ENCODE peak calls at places on chromosomes 12 and 14, in six cellular contexts. C is sigmoid colon, R is A549, B is body of pancreas, Z is heart left ventricle, Q is suprapubic skin. L is an unnamed sample.

GRCh38 chr14:100445436-100446088 is 122.4 kb downstream of the SLC25A47 start:
- DNase-seq in C (no peak), R (no peak), B (no peak), Z (no peak), Q (no peak), L (no peak)

GRCh38 chr12:64757778-64758177 is 1.4 kb downstream of the GNS start:
- DNase-seq in C (no peak), R (no peak), B (no peak), Z (no peak), Q (no peak), L (no peak)

GRCh38 chr12:111314949-111315539 is 53.9 kb downstream of the PHETA1 start:
- DNase-seq in C (no peak), R (no peak), B (no peak), Z (no peak), Q (no peak), L (no peak)

GRCh38 chr12:51531982-51532497 is 59.0 kb upstream of the SCN8A start:
- DNase-seq in C (peak), R (peak), B (peak), Z (peak), Q (peak), L (peak)

GRCh38 chr12:112167728-112168525 is 42.6 kb downstream of the TRAFD1 start:
- DNase-seq in C (peak), R (no peak), B (no peak), Z (no peak), Q (no peak), L (no peak)

GRCh38 chr14:106506901-106507305 is 980.5 kb downstream of the TMEM121 start:
- DNase-seq in C (no peak), R (no peak), B (no peak), Z (no peak), Q (no peak), L (no peak)

GRCh38 chr12:70535896-70536374 is 101.3 kb downstream of the PTPRB start:
- DNase-seq in C (peak), R (no peak), B (no peak), Z (no peak), Q (no peak), L (no peak)

GRCh38 chr14:24135834-24136683 is at the start of gene PSME1:
- DNase-seq in C (peak), R (peak), B (peak), Z (peak), Q (peak), L (peak)

GRCh38 chr12:6465467-6466183 is 4.9 kb downstream of the VAMP1 start:
- DNase-seq in C (no peak), R (peak), B (peak), Z (no peak), Q (no peak), L (peak)

GRCh38 chr12:117881517-117881916 is 87.3 kb downstream of the KSR2 start:
- DNase-seq in C (no peak), R (no peak), B (no peak), Z (no peak), Q (no peak), L (no peak)

DNA sequence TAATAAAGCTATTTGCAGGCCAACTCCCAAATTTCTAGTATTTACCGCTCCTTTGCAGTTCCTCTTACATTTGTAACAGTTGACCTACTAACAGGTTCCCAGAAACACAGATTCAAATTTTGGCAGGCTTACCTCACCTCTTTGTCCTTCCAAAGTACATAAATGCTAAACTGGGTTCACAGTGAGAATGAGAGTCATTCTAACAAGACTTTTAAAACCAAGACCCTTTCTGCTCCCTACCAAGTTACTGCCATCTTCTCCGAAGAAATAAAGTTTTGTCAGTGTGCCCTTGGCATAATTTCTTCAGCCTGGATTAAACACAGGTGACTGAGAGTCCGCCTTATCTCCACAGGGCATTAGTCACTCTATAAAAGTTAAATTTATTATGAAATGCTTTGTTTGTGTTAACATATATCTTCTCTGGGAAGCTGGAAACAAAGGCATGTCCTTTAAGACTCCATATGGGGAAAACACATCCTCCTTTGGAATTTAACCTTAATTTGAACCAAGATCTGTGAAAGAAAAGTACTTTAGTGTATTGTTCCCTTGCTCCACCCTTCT is 28.2 kb downstream of the FOXA1 start:
- DNase-seq in C (no peak), R (peak), B (no peak), Z (no peak), Q (no peak), L (no peak)
- TF ChIP-seq POLR2A in C (no peak), R (no peak), B (no peak), Z (no peak), Q (no peak), L (no peak)

DNA sequence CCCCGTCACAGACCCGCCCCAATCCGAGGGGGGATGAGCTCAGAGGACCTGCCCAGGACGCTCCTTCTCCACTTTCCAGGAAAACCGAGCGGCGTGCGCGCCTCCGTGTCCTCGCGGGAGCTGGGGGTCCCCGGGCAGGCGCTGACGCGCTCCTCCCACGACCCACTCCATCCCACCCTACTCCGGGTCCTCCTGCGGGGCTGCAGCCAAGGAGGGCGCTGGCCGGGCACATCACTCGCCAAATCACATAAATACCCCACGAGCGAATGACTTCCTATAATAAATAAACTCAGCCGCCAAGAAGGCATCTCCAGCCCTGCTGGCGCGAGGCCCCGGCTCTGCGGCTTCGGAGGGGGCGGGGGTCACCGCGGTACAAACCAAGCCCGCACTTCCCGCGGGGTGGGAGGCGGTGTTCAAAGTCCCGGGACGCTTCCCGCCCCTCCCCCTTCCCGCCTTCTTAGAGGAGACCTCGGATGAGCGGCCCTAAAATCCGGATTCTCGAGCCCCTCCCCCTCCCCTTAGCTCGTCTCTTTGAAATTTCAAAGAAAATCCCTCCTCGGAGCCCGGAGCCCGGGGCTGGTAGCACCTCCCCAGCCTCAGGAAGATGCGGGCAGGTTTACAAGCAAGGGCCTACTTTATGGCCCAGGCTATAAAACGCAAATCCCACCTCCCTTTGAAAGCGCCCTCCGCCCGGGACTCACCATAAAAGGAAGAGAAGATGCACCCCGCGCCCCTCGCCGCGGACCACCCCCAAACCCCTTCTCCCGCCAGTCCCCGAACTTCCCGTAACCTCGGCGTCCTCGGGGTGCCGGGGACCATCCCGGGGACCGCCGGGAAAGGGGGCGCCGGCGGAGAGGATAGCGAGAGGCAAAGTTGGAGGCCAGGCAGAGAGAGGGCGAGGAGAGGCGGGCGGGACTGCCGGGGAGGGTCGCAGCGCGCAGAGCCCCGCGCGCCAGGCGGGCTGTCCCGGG is 718 bp upstream of the FZD10 start:
- DNase-seq in C (no peak), R (no peak), B (peak), Z (no peak), Q (no peak), L (no peak)
- H3K4me3 ChIP-seq in C (peak), R (no peak), B (no peak), Z (peak), Q (peak), L (no peak)

DNA sequence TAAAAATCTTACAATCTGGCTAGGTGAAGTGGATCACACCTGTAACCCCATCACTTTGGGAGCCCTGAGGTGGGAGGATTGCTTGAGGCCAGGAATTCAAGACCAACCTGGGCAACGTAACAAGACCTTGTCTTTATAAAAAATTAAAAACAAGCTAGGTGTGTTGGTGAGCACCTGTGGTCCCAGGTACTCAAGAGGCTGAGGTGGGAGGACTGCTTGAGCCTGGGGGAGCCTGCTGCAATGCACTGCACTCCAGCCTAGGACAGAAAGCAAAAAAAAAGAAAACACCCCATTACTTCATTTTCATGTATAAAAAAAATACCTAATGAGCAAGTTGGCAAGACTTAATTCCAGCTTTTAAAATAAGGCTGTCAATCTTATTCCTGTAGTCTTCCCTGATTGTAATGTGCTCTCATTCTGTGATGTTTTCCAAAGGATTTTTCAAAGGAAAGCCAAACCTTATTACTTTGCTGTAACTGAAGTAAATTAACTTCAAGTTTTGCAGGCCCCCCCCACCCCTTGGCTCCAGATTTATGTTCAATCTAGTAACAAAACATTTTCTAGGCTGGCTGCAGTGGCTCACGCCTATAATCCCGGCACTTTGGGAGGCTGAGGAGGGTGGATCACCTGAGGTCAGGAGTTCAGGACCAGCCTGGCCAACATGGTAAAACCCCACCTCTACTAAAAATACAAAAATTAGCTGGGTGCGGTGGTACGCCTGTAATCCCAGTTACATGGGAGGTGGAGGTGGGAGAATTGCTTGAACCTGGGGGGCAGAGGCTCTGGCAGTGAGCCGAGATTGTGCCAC is 3.3 kb upstream of the ZCCHC8 start:
- DNase-seq in C (no peak), R (no peak), B (no peak), Z (no peak), Q (no peak), L (no peak)
- TF ChIP-seq POLR2A in C (no peak), R (no peak), B (no peak), Z (no peak), Q (no peak), L (no peak)

GRCh38 chr14:90398841-90399540 is 2.2 kb downstream of the CALM1 start:
- DNase-seq in C (no peak), R (no peak), B (no peak), Z (no peak), Q (no peak), L (no peak)
- H3K4me3 ChIP-seq in C (peak), R (peak), B (peak), Z (peak), Q (peak), L (no peak)

GRCh38 chr12:95663525-95663924 is 112.2 kb upstream of the USP44 start:
- DNase-seq in C (no peak), R (no peak), B (no peak), Z (no peak), Q (no peak), L (no peak)
- TF ChIP-seq POLR2A in C (no peak), R (no peak), B (no peak), Z (no peak), Q (no peak), L (no peak)

DNA sequence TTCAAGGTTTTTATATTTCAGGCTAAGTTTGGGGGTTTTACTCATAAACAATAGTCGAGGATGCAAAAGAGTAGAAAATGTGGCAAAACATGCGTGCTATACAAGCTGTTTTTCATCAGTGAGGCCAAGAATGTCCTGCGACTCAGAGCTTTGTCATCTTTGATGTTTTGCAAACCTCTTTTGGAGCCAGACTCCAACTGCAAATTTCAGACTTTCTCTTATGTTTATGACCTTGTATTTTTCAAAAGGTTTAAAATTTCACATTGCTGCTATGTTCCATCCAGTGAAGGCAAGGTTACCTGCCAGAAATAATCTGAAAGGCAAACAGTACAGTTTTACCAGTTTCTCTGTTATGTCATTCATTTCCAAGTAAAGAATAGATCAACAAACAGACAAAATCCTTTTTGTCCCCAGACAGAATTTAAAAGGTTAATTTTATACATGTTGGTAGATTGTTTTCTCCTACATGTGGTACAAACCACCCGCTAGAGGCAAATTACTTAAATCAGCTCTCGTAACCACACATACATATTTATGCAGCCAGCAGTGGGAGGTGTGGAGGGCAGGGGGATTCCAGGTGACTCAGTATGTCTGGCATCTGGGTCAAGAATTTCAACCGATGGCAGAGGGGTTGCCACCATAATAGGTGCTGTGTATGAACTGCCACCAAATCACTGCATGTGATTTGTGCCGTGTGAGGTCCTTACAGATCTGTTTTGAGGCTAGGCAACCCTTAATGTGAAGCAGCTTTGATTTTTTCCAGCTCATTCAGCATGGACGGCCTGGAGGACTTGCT is 119.8 kb upstream of the CPM start:
- DNase-seq in C (no peak), R (peak), B (peak), Z (no peak), Q (no peak), L (peak)
- H3K4me3 ChIP-seq in C (no peak), R (no peak), B (no peak), Z (no peak), Q (no peak), L (no peak)

GRCh38 chr12:54372113-54372806 is 8.0 kb upstream of the GPR84 start:
- DNase-seq in C (no peak), R (no peak), B (no peak), Z (peak), Q (no peak), L (no peak)
- TF ChIP-seq POLR2A in C (no peak), R (no peak), B (no peak), Z (no peak), Q (no peak), L (no peak)

GRCh38 chr12:57547366-57548315 is 649 bp upstream of the DCTN2 start:
- DNase-seq in C (no peak), R (no peak), B (no peak), Z (no peak), Q (no peak), L (no peak)
- H3K4me3 ChIP-seq in C (peak), R (peak), B (no peak), Z (no peak), Q (peak), L (peak)

GRCh38 chr14:65230287-65230728 is 128.0 kb upstream of the MAX start:
- DNase-seq in C (peak), R (peak), B (peak), Z (peak), Q (no peak), L (peak)

GRCh38 chr14:65228956-65229355 is 126.6 kb upstream of the MAX start:
- DNase-seq in C (no peak), R (no peak), B (no peak), Z (no peak), Q (peak), L (no peak)

GRCh38 chr14:65228436-65228835 is 126.1 kb upstream of the MAX start:
- DNase-seq in C (no peak), R (no peak), B (no peak), Z (no peak), Q (peak), L (no peak)

GRCh38 chr14:65229431-65230286 is 127.3 kb upstream of the MAX start:
- DNase-seq in C (no peak), R (no peak), B (peak), Z (peak), Q (peak), L (peak)

DNA sequence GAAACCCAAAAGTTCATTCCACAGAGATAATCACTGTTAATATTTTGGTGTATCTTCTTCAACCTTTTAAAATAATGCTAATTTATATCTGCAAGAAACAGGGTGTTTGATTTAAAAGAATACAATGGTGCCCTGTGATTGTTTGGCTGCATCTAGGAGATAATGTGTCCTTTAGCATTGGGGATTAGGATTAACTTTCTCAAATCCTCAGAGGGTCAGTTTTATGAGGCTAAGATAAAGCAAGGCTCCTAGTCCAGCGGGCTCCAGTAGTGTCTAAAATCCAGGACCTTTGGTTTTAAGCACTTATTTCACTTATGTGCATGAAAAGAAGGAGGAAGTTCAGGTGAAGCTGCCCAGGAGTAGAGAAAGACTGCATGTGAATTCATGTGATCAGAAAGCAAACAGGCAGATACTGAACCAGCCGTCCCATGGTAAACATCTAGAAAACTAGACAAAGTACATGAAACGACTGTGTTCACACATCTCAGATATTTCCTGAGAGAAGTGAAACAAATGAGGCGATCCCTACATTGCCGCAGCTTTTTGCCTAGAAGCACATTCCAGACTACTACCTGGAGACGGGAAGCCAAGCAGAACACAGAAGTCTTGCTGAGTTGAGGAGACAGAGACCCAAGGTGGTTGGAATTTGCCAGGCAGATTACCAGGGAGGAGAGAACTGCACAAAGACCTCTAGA is 129.1 kb upstream of the MAX start:
- DNase-seq in C (no peak), R (no peak), B (no peak), Z (no peak), Q (peak), L (no peak)
- TF ChIP-seq POLR2A in C (no peak), R (no peak), B (no peak), Z (no peak), Q (no peak), L (no peak)

DNA sequence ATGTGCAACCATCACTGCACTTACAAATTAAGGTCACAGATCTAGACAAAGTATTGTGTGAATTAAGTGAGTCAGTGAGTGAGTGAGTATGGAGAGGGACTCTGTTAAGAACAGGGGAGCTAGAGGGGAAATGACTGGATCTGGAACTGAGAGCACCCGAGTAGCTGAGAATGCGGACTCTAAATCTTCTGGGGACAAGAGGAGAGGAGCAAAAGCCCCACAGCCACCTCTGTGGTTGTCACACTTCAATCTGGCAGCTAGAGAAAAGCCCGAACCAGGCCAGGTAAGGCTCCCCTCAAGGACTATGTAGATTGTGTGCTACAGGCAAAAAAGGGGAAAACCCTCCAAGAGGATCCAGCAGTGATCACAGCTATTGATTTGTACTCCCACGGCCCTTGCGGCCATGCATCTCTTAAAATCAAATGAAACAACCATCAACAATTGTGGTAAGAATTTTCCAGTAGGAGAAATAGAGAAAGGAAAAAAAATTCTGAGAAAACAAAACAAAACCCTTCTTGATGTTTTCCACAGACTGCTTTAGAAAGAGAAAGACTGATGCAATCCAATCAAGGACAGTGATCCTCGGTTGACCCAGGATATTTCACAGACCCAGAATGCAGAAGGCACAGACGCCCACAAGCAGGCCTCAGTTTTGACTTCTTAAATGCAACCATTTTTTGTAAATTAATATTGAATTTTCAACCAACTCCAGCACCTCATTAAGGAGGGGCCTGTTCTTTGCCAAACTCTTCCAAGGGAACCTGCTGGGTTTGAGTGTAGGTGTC is 109.6 kb downstream of the SLC38A6 start:
- DNase-seq in C (no peak), R (no peak), B (no peak), Z (no peak), Q (no peak), L (no peak)
- H3K4me3 ChIP-seq in C (no peak), R (no peak), B (no peak), Z (no peak), Q (no peak), L (no peak)

L was measured in adrenal gland.